ENCODE peak calls at places on chromosomes 2 and 18, in seven cellular contexts. M is activated B cell treated with CpG ODN at 0.5 μM for 24 hours, C is osteocyte, T is frontal cortex, G is AML-193, F is iris pigment epithelial cell, E is heart right ventricle. Q is an unnamed sample.

GRCh38 chr2:239322414-239323086 is 78.3 kb downstream of the HDAC4 start:
- DNase-seq in E (no peak), F (peak; percentile 38), G (no peak), M (no peak), C (no peak), T (no peak), Q (peak; percentile 53)

GRCh38 chr18:74817576-74817975 is 219.9 kb downstream of the ZNF407 start:
- DNase-seq in M (no peak), E (no peak), F (no peak), C (no peak), T (no peak), G (no peak), Q (no peak)

GRCh38 chr2:121191191-121192170 is 93.5 kb downstream of the TFCP2L1 start:
- DNase-seq in E (no peak), M (no peak), C (no peak), F (no peak), G (no peak), T (no peak), Q (no peak)

GRCh38 chr18:59631583-59632181 is 65.5 kb downstream of the CCBE1 start:
- DNase-seq in C (no peak), M (no peak), T (no peak), F (peak; percentile 59), G (no peak), E (no peak), Q (no peak)

GRCh38 chr2:37984589-37984988 is 59.5 kb downstream of the RMDN2 start:
- DNase-seq in E (no peak), C (no peak), G (peak; percentile 22), T (no peak), F (peak; percentile 23), M (no peak), Q (no peak)

GRCh38 chr18:63518178-63519012 is 23.8 kb upstream of the SERPINB12 start:
- DNase-seq in T (peak; percentile 9), F (peak; percentile 63), G (peak; percentile 77), C (no peak), M (no peak), E (no peak), Q (no peak)

GRCh38 chr2:70565039-70565731 is 11.6 kb upstream of the TGFA start:
- DNase-seq in E (no peak), T (peak; percentile 42), C (no peak), G (no peak), F (no peak), M (no peak), Q (no peak)

GRCh38 chr2:62197017-62197586 is 1.2 kb downstream of the B3GNT2 start:
- DNase-seq in G (peak; percentile 33), F (no peak), E (peak; percentile 23), M (peak; percentile 26), T (peak; percentile 33), C (no peak), Q (no peak)

GRCh38 chr2:207317358-207317984 is 151.7 kb upstream of the KLF7 start:
- DNase-seq in E (no peak), T (no peak), F (peak; percentile 83), M (no peak), C (no peak), G (no peak), Q (no peak)

GRCh38 chr2:241950878-241951331 is 81.4 kb downstream of the RTP5 start:
- DNase-seq in M (peak; percentile 53), E (peak; percentile 76), G (no peak), F (peak; percentile 52), T (peak; percentile 75), C (peak; percentile 90), Q (peak; percentile 85)

GRCh38 chr2:224847961-224848850 is 132.0 kb upstream of the CCDC195 start:
- DNase-seq in G (no peak), M (no peak), F (peak; percentile 74), T (no peak), E (no peak), C (peak; percentile 92), Q (no peak)

GRCh38 chr2:225429718-225430117 is 30.2 kb downstream of the NYAP2 start:
- DNase-seq in G (no peak), T (no peak), M (no peak), F (peak; percentile 47), E (no peak), C (no peak), Q (no peak)

GRCh38 chr2:219078126-219078525 is 17.4 kb upstream of the IHH start:
- DNase-seq in C (no peak), M (no peak), E (no peak), T (no peak), F (no peak), G (no peak), Q (no peak)

GRCh38 chr2:46197672-46198071 is 99.5 kb upstream of the EPAS1 start:
- DNase-seq in T (no peak), F (no peak), E (no peak), C (peak; percentile 57), M (no peak), G (no peak), Q (no peak)

GRCh38 chr18:7467708-7468466 is 99.2 kb upstream of the PTPRM start:
- DNase-seq in C (peak; percentile 77), F (peak; percentile 50), T (no peak), E (no peak), M (no peak), G (no peak), Q (no peak)

GRCh38 chr2:235347691-235348090 is 146.2 kb upstream of the AGAP1 start:
- DNase-seq in F (peak; percentile 88), T (no peak), G (no peak), C (no peak), E (no peak), M (no peak), Q (no peak)

GRCh38 chr2:101827246-101827645 is 129.7 kb downstream of the MAP4K4 start:
- DNase-seq in T (no peak), G (no peak), C (no peak), M (no peak), E (no peak), F (peak; percentile 98), Q (no peak)

GRCh38 chr2:207136872-207137271 is 28.9 kb downstream of the KLF7 start:
- DNase-seq in G (no peak), T (no peak), E (no peak), F (no peak), M (no peak), C (no peak), Q (no peak)

GRCh38 chr2:110152943-110153342 is 37.3 kb upstream of the MALL start:
- DNase-seq in G (no peak), F (no peak), E (no peak), C (no peak), M (no peak), T (no peak), Q (no peak)

GRCh38 chr2:152510636-152511035 is 175.7 kb downstream of the FMNL2 start:
- DNase-seq in F (no peak), T (no peak), M (no peak), G (no peak), E (no peak), C (no peak), Q (no peak)

GRCh38 chr2:72975017-72975416 is 57.7 kb downstream of the EMX1 start:
- DNase-seq in M (no peak), F (no peak), T (no peak), E (no peak), G (no peak), C (no peak), Q (no peak)

GRCh38 chr18:37435996-37436395 is 129.6 kb downstream of the CELF4 start:
- DNase-seq in M (no peak), F (no peak), T (no peak), E (no peak), G (no peak), C (no peak), Q (no peak)

GRCh38 chr2:197258580-197258979 is 52.0 kb downstream of the ANKRD44 start:
- DNase-seq in T (no peak), M (no peak), C (no peak), E (no peak), F (peak; percentile 62), G (peak; percentile 91), Q (no peak)

GRCh38 chr18:79956276-79956675 is 4.8 kb upstream of the SLC66A2 start:
- DNase-seq in E (no peak), F (no peak), M (no peak), T (no peak), G (no peak), C (no peak), Q (no peak)

GRCh38 chr2:204019572-204020501 is 83.3 kb downstream of the ICOS start:
- DNase-seq in E (no peak), M (no peak), G (no peak), C (no peak), T (no peak), F (peak; percentile 50), Q (no peak)

GRCh38 chr2:173027181-173028128 is 48.2 kb upstream of the MAP3K20 start:
- DNase-seq in G (peak; percentile 69), T (peak; percentile 41), C (peak; percentile 91), F (peak; percentile 93), M (no peak), E (peak; percentile 35), Q (peak; percentile 76)

GRCh38 chr2:71602581-71602980 is 149.2 kb downstream of the DYSF start:
- DNase-seq in C (no peak), M (no peak), T (no peak), F (no peak), E (peak; percentile 4), G (no peak), Q (no peak)

GRCh38 chr2:3705808-3706207 is 2.4 kb downstream of the DCDC2C start:
- DNase-seq in M (no peak), F (peak; percentile 8), T (no peak), C (no peak), E (no peak), G (no peak), Q (no peak)

GRCh38 chr18:21489119-21489750 is 111.3 kb downstream of the ESCO1 start:
- DNase-seq in G (peak; percentile 43), C (no peak), M (no peak), F (peak; percentile 63), T (no peak), E (no peak), Q (no peak)

GRCh38 chr2:109481196-109481555 is 132.6 kb downstream of the SEPTIN10 start:
- DNase-seq in C (no peak), T (no peak), M (no peak), G (no peak), F (no peak), E (no peak), Q (no peak)